ENCODE peak calls at places on chromosome 5, in five cellular contexts. Y is DND-41, X is fibroblast of lung, C is GM23248, A is body of pancreas. F is an unnamed sample.

GRCh38 chr5:9042241-9042640 is 503.6 kb downstream of the SEMA5A start:
- DNase-seq in X (no peak), C (no peak), A (no peak), Y (no peak), F (no peak)

GRCh38 chr5:132951858-132952257 is 11.6 kb downstream of the AFF4 start:
- DNase-seq in X (no peak), Y (no peak), C (no peak), A (no peak), F (no peak)

GRCh38 chr5:68041293-68041692 is 174.3 kb upstream of the PIK3R1 start:
- DNase-seq in X (no peak), A (no peak), Y (no peak), C (no peak), F (no peak)

GRCh38 chr5:111233050-111233370 is 8.8 kb downstream of the CAMK4 start:
- DNase-seq in A (no peak), X (no peak), Y (no peak), C (no peak), F (peak; percentile 28)

GRCh38 chr5:143355710-143356109 is 47.8 kb downstream of the NR3C1 start:
- DNase-seq in X (peak; percentile 93), Y (peak; percentile 49), A (peak; percentile 73), C (peak; percentile 95), F (peak; percentile 70)

GRCh38 chr5:126872558-126873349 is 95.8 kb downstream of the LMNB1 start:
- DNase-seq in X (no peak), A (no peak), C (no peak), Y (no peak), F (no peak)

GRCh38 chr5:74241751-74242140 is 398.8 kb downstream of the ENC1 start:
- DNase-seq in X (peak; percentile 68), A (no peak), Y (no peak), C (peak; percentile 58), F (no peak)

GRCh38 chr5:109223521-109223920 is 186.3 kb downstream of the PJA2 start:
- DNase-seq in Y (no peak), C (no peak), A (no peak), X (no peak), F (no peak)

GRCh38 chr5:57499262-57500050 is 16.8 kb upstream of the ACTBL2 start:
- DNase-seq in C (peak; percentile 75), A (peak; percentile 33), Y (peak; percentile 41), X (peak; percentile 57), F (no peak)

GRCh38 chr5:91928751-91929521 is 545.8 kb upstream of the ARRDC3 start:
- DNase-seq in Y (no peak), C (peak; percentile 58), X (peak; percentile 37), A (no peak), F (no peak)

GRCh38 chr5:9545301-9545958 is 445 bp downstream of the SEMA5A start:
- DNase-seq in A (no peak), Y (no peak), X (peak; percentile 6), C (peak; percentile 35), F (no peak)

GRCh38 chr5:98936948-98937715 is 8.3 kb upstream of the CHD1 start:
- DNase-seq in Y (no peak), A (no peak), C (peak; percentile 28), X (peak; percentile 20), F (no peak)

GRCh38 chr5:21817668-21818419 is 1035.3 kb downstream of the CDH12 start:
- DNase-seq in C (peak; percentile 51), X (no peak), A (no peak), Y (no peak), F (no peak)

GRCh38 chr5:126056851-126057622 is 366.2 kb upstream of the GRAMD2B start:
- DNase-seq in X (no peak), A (no peak), Y (no peak), C (no peak), F (no peak)

GRCh38 chr5:7638456-7638855 is 212.5 kb downstream of the CFAP90 start:
- DNase-seq in C (peak; percentile 41), A (no peak), Y (no peak), X (peak; percentile 54), F (no peak)

GRCh38 chr5:107451028-107451427 is 219.7 kb downstream of the EFNA5 start:
- DNase-seq in A (no peak), C (no peak), Y (no peak), X (no peak), F (no peak)

GRCh38 chr5:151781201-151781600 is 9.4 kb downstream of the G3BP1 start:
- DNase-seq in A (no peak), X (no peak), Y (no peak), C (peak; percentile 25), F (no peak)

GRCh38 chr5:137252513-137252912 is 246.6 kb downstream of the SPOCK1 start:
- DNase-seq in A (no peak), X (peak; percentile 62), Y (no peak), C (peak; percentile 63), F (no peak)

GRCh38 chr5:67004730-67005350 is 191.8 kb downstream of the CD180 start:
- DNase-seq in C (no peak), X (no peak), Y (no peak), A (no peak), F (no peak)

GRCh38 chr5:107532182-107532878 is 138.4 kb downstream of the EFNA5 start:
- DNase-seq in Y (no peak), C (no peak), A (no peak), X (peak; percentile 70), F (no peak)

GRCh38 chr5:132506094-132506692 is 15.6 kb upstream of the IRF1 start:
- DNase-seq in X (peak; percentile 96), Y (no peak), C (peak; percentile 95), A (peak; percentile 41), F (no peak)

GRCh38 chr5:54090495-54091084 is 219.8 kb downstream of the ARL15 start:
- DNase-seq in A (no peak), X (peak; percentile 91), C (peak; percentile 85), Y (no peak), F (no peak)

GRCh38 chr5:138604176-138604785 is 29.1 kb upstream of the HSPA9 start:
- DNase-seq in A (no peak), Y (no peak), X (no peak), C (no peak), F (no peak)
- H3K27me3 ChIP-seq in A (no peaks in the 10 kb centered on the region), Y (no peaks in the 10 kb centered on the region), X (peaks cover 18% of the 10 kb centered on the region), C (no peaks in the 10 kb centered on the region), F (no peaks in the 10 kb centered on the region)

GRCh38 chr5:113804264-113804663 is 290.8 kb downstream of the YTHDC2 start:
- DNase-seq in C (peak; percentile 5), Y (no peak), A (no peak), X (peak; percentile 3), F (no peak)
- H3K27ac ChIP-seq in C (no peak overlapping the region), Y (no peak overlapping the region), A (no peak overlapping the region), X (no peak overlapping the region), F (no peak overlapping the region)

DNA sequence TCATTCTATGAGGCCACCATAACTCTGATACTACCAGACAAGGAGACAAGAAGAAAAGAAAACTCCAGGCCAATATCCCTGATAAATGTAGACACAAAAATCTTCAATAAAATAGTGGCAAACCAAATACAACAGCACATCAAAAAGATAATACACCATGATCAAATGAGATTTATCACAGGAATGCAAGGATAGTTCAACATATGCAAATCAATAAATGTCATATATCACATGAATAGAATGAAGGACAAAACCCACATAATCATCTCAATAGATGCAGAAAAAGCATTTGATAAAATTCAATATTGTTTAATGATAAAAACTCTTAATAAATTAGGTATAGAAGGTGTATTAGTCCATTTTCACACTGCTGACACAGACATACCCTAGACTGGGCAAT is 139.9 kb downstream of the ADAMTS6 start:
- DNase-seq in X (no peak), A (no peak), C (peak; percentile 17), Y (no peak), F (no peak)
- H3K9me3 ChIP-seq in X (no peaks in the 10 kb centered on the region), A (no peaks in the 10 kb centered on the region), C (peaks cover 8% of the 10 kb centered on the region), Y (peaks cover 4% of the 10 kb centered on the region), F (no peaks in the 10 kb centered on the region)

GRCh38 chr5:158711927-158712529 is 387.7 kb downstream of the EBF1 start:
- DNase-seq in X (no peak), A (no peak), Y (no peak), C (no peak), F (no peak)
- H3K27me3 ChIP-seq in X (no peaks in the 10 kb centered on the region), A (no peaks in the 10 kb centered on the region), Y (no peaks in the 10 kb centered on the region), C (no peaks in the 10 kb centered on the region), F (no peaks in the 10 kb centered on the region)

F was measured in naive thymus-derived CD4-positive, alpha-beta T cell.